ENCODE peak calls at places on chromosomes 12 and 14, in four cellular contexts. X, J, H and D are unnamed samples.

GRCh38 chr14:102928412-102929348 is 6.2 kb downstream of the AMN start:
- DNase-seq in X (peak; percentile 34), J (no peak), H (peak; percentile 10), D (peak; percentile 66)

GRCh38 chr12:129961856-129962255 is 58.0 kb upstream of the TMEM132D start:
- DNase-seq in X (no peak), J (no peak), H (no peak), D (no peak)

GRCh38 chr12:95182868-95183415 is 34.3 kb downstream of the FGD6 start:
- DNase-seq in X (no peak), J (no peak), H (peak; percentile 30), D (no peak)

GRCh38 chr14:101812071-101812470 is 50.6 kb downstream of the PPP2R5C start:
- DNase-seq in X (no peak), J (no peak), H (no peak), D (peak; percentile 25)

GRCh38 chr14:95876769-95877490 is at the start of gene TUNAR:
- DNase-seq in X (peak; percentile 45), J (no peak), H (no peak), D (no peak)

GRCh38 chr12:131390408-131391100 is 320.3 kb upstream of the SFSWAP start:
- DNase-seq in X (peak; percentile 19), J (peak; percentile 21), H (peak; percentile 46), D (no peak)

GRCh38 chr12:93722757-93723567 is 45.8 kb downstream of the CRADD start:
- DNase-seq in X (no peak), J (no peak), H (no peak), D (no peak)

GRCh38 chr14:72559669-72560068 is 334.2 kb downstream of the DPF3 start:
- DNase-seq in X (no peak), J (no peak), H (no peak), D (no peak)

GRCh38 chr14:71228711-71229110 is 321.5 kb downstream of the PCNX1 start:
- DNase-seq in X (no peak), J (no peak), H (no peak), D (no peak)

GRCh38 chr12:55974308-55974724 is 438 bp downstream of the RAB5B start:
- DNase-seq in X (no peak), J (no peak), H (peak; percentile 58), D (peak; percentile 40)

GRCh38 chr12:72271741-72272661 is at the start of gene TRHDE:
- DNase-seq in X (peak; percentile 68), J (no peak), H (peak; percentile 46), D (no peak)

GRCh38 chr12:6370994-6371754 is 4.2 kb downstream of the SCNN1A start:
- DNase-seq in X (peak; percentile 36), J (no peak), H (no peak), D (no peak)

GRCh38 chr12:98635657-98636323 is 8.8 kb downstream of the IKBIP start:
- DNase-seq in X (peak; percentile 4), J (no peak), H (no peak), D (no peak)

GRCh38 chr12:105928436-105928835 is 210.3 kb downstream of the NUAK1 start:
- DNase-seq in X (no peak), J (no peak), H (no peak), D (no peak)

GRCh38 chr12:119153477-119154434 is 25.0 kb upstream of the HSPB8 start:
- DNase-seq in X (no peak), J (peak; percentile 28), H (peak; percentile 47), D (no peak)

GRCh38 chr14:66078031-66078430 is 408.1 kb upstream of the CCDC196 start:
- DNase-seq in X (peak; percentile 94), J (no peak), H (no peak), D (no peak)

GRCh38 chr12:116266631-116267349 is 10.7 kb downstream of the MED13L start:
- DNase-seq in X (no peak), J (no peak), H (no peak), D (no peak)

GRCh38 chr12:6827982-6828670 is at the start of gene P3H3:
- DNase-seq in X (peak; percentile 59), J (no peak), H (peak; percentile 54), D (no peak)

GRCh38 chr14:29521526-29522137 is 406.0 kb downstream of the PRKD1 start:
- DNase-seq in X (peak; percentile 41), J (no peak), H (peak; percentile 36), D (no peak)

GRCh38 chr12:49049566-49050224 is 10.9 kb downstream of the KMT2D start:
- DNase-seq in X (no peak), J (no peak), H (no peak), D (no peak)

GRCh38 chr12:64610660-64611429 is 550 bp downstream of the RASSF3 start:
- DNase-seq in X (peak; percentile 27), J (no peak), H (peak; percentile 70), D (peak; percentile 62)

GRCh38 chr12:105775351-105775750 is 363.4 kb downstream of the NUAK1 start:
- DNase-seq in X (no peak), J (no peak), H (no peak), D (no peak)

GRCh38 chr12:17239874-17240273 is 633.9 kb upstream of the LMO3 start:
- DNase-seq in X (no peak), J (no peak), H (no peak), D (no peak)

GRCh38 chr12:75692883-75693282 is 181.5 kb upstream of the KRR1 start:
- DNase-seq in X (no peak), J (no peak), H (no peak), D (no peak)

GRCh38 chr12:107929436-107929835 is 154.9 kb downstream of the ASCL4 start:
- DNase-seq in X (peak; percentile 51), J (no peak), H (peak; percentile 39), D (no peak)

GRCh38 chr12:97151481-97151880 is 244.4 kb downstream of the NEDD1 start:
- DNase-seq in X (no peak), J (no peak), H (no peak), D (no peak)

GRCh38 chr12:54019924-54020586 is 8.2 kb upstream of the HOXC6 start:
- DNase-seq in X (no peak), J (no peak), H (no peak), D (no peak)

GRCh38 chr14:101128478-101129450 is 225.2 kb upstream of the RTL1 start:
- DNase-seq in X (no peak), J (no peak), H (no peak), D (no peak)

GRCh38 chr12:130152386-130152785 is 9.9 kb upstream of the FZD10 start:
- DNase-seq in X (no peak), J (no peak), H (no peak), D (no peak)